ENCODE peak calls at places on chromosomes 1 and 21, in five cellular contexts. K, X, N, C and Z are unnamed samples.

GRCh38 chr1:86504895-86505625 is 36.3 kb downstream of the CLCA1 start:
- DNase-seq in K (no peak), X (no peak), N (no peak), C (no peak), Z (no peak)

GRCh38 chr1:70188522-70188921 is 16.9 kb downstream of the LRRC40 start:
- DNase-seq in K (no peak), X (no peak), N (no peak), C (no peak), Z (no peak)

GRCh38 chr21:38384246-38384576 is 114.1 kb downstream of the ERG start:
- DNase-seq in K (no peak), X (no peak), N (no peak), C (no peak), Z (no peak)

GRCh38 chr1:86502721-86503430 is 34.1 kb downstream of the CLCA1 start:
- DNase-seq in K (no peak), X (no peak), N (peak), C (no peak), Z (peak)

GRCh38 chr1:15975358-15975804 is 520 bp downstream of the ZBTB17 start:
- DNase-seq in K (peak), X (peak), N (peak), C (no peak), Z (no peak)

GRCh38 chr1:77406661-77407060 is 124.8 kb downstream of the AK5 start:
- DNase-seq in K (no peak), X (no peak), N (no peak), C (no peak), Z (no peak)

GRCh38 chr1:49298304-49298703 is 521.6 kb upstream of the BEND5 start:
- DNase-seq in K (peak), X (no peak), N (no peak), C (no peak), Z (no peak)

GRCh38 chr1:244063498-244063897 is 12.4 kb downstream of the ZBTB18 start:
- DNase-seq in K (no peak), X (no peak), N (no peak), C (no peak), Z (no peak)

GRCh38 chr1:176643536-176643935 is 180.6 kb downstream of the PAPPA2 start:
- DNase-seq in K (no peak), X (peak), N (no peak), C (no peak), Z (no peak)

GRCh38 chr1:223341111-223341510 is 22.9 kb downstream of the SUSD4 start:
- DNase-seq in K (peak), X (no peak), N (peak), C (no peak), Z (no peak)

GRCh38 chr1:25743164-25744139 is 56.5 kb upstream of the SELENON start:
- DNase-seq in K (peak), X (no peak), N (peak), C (peak), Z (peak)

GRCh38 chr1:116066868-116067563 is 44.2 kb upstream of the MAB21L3 start:
- DNase-seq in K (no peak), X (peak), N (no peak), C (no peak), Z (no peak)

GRCh38 chr1:38489844-38490270 is 369.7 kb downstream of the RRAGC start:
- DNase-seq in K (no peak), X (peak), N (no peak), C (no peak), Z (no peak)

GRCh38 chr1:208007938-208008342 is 97.0 kb upstream of the CD34 start:
- DNase-seq in K (no peak), X (peak), N (no peak), C (no peak), Z (no peak)

GRCh38 chr1:4053774-4054173 is 153.7 kb upstream of the C1orf174 start:
- DNase-seq in K (no peak), X (no peak), N (no peak), C (no peak), Z (no peak)

GRCh38 chr1:224589006-224589405 is 27.1 kb upstream of the CNIH3 start:
- DNase-seq in K (no peak), X (peak), N (no peak), C (no peak), Z (no peak)

GRCh38 chr1:202691846-202692245 is 18.4 kb downstream of the SYT2 start:
- DNase-seq in K (no peak), X (no peak), N (no peak), C (no peak), Z (no peak)

GRCh38 chr1:174008979-174009378 is 13.2 kb downstream of the RC3H1 start:
- DNase-seq in K (no peak), X (no peak), N (no peak), C (no peak), Z (no peak)

GRCh38 chr1:13723810-13724209 is 23.8 kb downstream of the PRDM2 start:
- DNase-seq in K (no peak), X (no peak), N (no peak), C (no peak), Z (no peak)

GRCh38 chr1:101308935-101309333 is 72.1 kb downstream of the S1PR1 start:
- DNase-seq in K (no peak), X (no peak), N (no peak), C (no peak), Z (no peak)

GRCh38 chr1:184665329-184665728 is 89.3 kb downstream of the EDEM3 start:
- DNase-seq in K (no peak), X (no peak), N (no peak), C (no peak), Z (no peak)

GRCh38 chr1:22728751-22729399 is 18.2 kb downstream of the EPHB2 start:
- DNase-seq in K (no peak), X (no peak), N (no peak), C (no peak), Z (no peak)

GRCh38 chr1:87872189-87872588 is 543.5 kb downstream of the LMO4 start:
- DNase-seq in K (peak), X (no peak), N (no peak), C (no peak), Z (no peak)

GRCh38 chr1:217026506-217026905 is 303.3 kb upstream of the ESRRG start:
- DNase-seq in K (no peak), X (no peak), N (no peak), C (no peak), Z (no peak)

GRCh38 chr1:192311281-192311680 is 5.5 kb upstream of the RGS21 start:
- DNase-seq in K (no peak), X (no peak), N (no peak), C (no peak), Z (no peak)

GRCh38 chr21:28333455-28334108 is 659.1 kb downstream of the LTN1 start:
- DNase-seq in K (no peak), X (no peak), N (no peak), C (no peak), Z (no peak)

GRCh38 chr1:204837440-204838084 is 33.1 kb upstream of the NFASC start:
- DNase-seq in K (no peak), X (peak), N (peak), C (no peak), Z (no peak)

GRCh38 chr1:209318302-209319056 is 265.0 kb upstream of the CAMK1G start:
- DNase-seq in K (no peak), X (peak), N (no peak), C (no peak), Z (no peak)

DNA sequence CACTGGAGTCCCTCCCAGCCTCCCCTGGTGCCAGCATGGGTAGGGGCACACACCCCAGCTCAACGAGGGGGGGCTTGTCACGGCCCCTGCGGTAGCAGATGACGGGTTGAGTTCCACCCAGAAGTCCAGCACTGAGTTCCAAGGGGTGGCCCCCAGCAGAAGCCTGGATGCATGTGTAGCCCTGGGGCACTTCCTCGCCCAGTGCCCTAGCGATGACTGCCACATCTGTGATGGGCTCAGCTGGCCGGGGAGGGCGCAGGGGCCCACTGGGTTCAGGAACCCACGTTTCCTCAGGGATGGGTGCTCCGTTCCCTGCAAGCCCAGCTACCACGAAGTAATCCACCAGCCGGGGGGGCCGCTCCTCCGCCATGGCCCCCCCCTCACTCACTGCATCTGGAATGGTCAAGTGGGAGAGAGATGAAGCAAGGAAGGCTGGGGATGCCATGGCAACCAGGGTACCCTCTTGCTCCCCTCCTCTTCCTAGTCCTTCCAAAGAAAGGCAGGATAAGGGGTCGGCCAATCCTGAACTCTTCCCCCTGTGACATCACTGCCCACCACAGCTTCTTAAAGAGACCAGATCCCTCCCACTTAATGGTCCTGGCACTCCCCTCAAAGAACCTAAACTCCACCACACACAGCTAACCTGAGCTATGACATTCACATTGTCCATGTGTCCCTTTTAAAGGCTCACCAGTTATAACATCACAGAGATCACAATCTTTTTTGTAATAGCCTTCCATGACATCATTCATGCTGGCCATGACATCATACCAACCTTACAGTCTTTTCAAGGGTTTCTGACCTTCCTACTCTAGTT is 2.3 kb downstream of the DENND4B start:
- DNase-seq in K (no peak), X (no peak), N (no peak), C (peak), Z (no peak)
- H3K4me3 ChIP-seq in K (peak), X (no peak), N (peak), C (peak), Z (no peak)

DNA sequence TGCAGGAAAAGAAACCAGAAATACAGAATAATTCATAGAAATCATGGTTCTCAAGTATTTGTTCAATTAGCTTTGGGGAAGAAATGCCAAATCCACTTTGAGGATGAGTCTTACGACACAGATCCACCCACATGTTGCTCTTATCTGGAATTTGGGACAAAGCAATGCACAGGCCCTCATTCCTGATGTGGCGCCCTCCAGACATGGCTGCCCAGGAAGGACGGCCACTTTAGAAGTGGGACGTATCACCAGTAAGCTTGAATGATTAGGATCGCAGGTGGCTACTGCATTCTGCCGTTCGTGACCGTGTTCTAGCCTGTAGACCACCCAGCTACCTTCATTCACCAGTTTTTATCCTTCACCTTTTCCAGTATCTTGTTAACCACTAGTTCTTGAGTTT is 20.1 kb upstream of the NCMAP start:
- DNase-seq in K (no peak), X (no peak), N (no peak), C (no peak), Z (no peak)
- H3K4me3 ChIP-seq in K (no peak), X (no peak), N (no peak), C (no peak), Z (no peak)

GRCh38 chr1:44730741-44731512 is at the start of gene RNU5D-1:
- DNase-seq in K (peak), X (peak), N (peak), C (peak), Z (peak)
- H3K4me3 ChIP-seq in K (peak), X (no peak), N (peak), C (peak), Z (peak)

GRCh38 chr1:55212349-55213028 is 2.7 kb downstream of the USP24 start:
- DNase-seq in K (no peak), X (no peak), N (no peak), C (no peak), Z (no peak)

GRCh38 chr1:55211456-55211855 is 3.7 kb downstream of the USP24 start:
- DNase-seq in K (no peak), X (no peak), N (no peak), C (no peak), Z (no peak)

GRCh38 chr1:55213029-55213884 is 1.9 kb downstream of the USP24 start:
- DNase-seq in K (no peak), X (no peak), N (no peak), C (no peak), Z (no peak)

GRCh38 chr1:55210990-55211389 is 4.2 kb downstream of the USP24 start:
- DNase-seq in K (no peak), X (no peak), N (no peak), C (no peak), Z (no peak)

GRCh38 chr1:55211909-55212308 is 3.3 kb downstream of the USP24 start:
- DNase-seq in K (no peak), X (no peak), N (no peak), C (no peak), Z (no peak)
- H3K4me3 ChIP-seq in K (peak), X (no peak), N (peak), C (no peak), Z (no peak)

GRCh38 chr1:9782116-9782751 is 41.5 kb downstream of the CLSTN1 start:
- DNase-seq in K (no peak), X (no peak), N (no peak), C (no peak), Z (no peak)

GRCh38 chr1:9784508-9785133 is 39.1 kb downstream of the CLSTN1 start:
- DNase-seq in K (no peak), X (no peak), N (peak), C (no peak), Z (no peak)

GRCh38 chr1:9782897-9783296 is 40.9 kb downstream of the CLSTN1 start:
- DNase-seq in K (no peak), X (no peak), N (no peak), C (no peak), Z (no peak)

GRCh38 chr1:9787702-9788101 is 36.1 kb downstream of the CLSTN1 start:
- DNase-seq in K (no peak), X (no peak), N (no peak), C (no peak), Z (no peak)

GRCh38 chr1:9785406-9785805 is 38.4 kb downstream of the CLSTN1 start:
- DNase-seq in K (no peak), X (no peak), N (no peak), C (no peak), Z (no peak)
- H3K4me3 ChIP-seq in K (no peak), X (no peak), N (no peak), C (no peak), Z (no peak)

GRCh38 chr1:228735871-228736586 is 750 bp downstream of the RHOU start:
- DNase-seq in K (no peak), X (peak), N (peak), C (peak), Z (no peak)

GRCh38 chr1:228739826-228740225 is 4.5 kb downstream of the RHOU start:
- DNase-seq in K (no peak), X (no peak), N (no peak), C (no peak), Z (no peak)

GRCh38 chr1:228734881-228735801 is at the start of gene RHOU:
- DNase-seq in K (peak), X (peak), N (peak), C (peak), Z (no peak)

GRCh38 chr1:228736844-228737415 is 1.7 kb downstream of the RHOU start:
- DNase-seq in K (no peak), X (peak), N (no peak), C (no peak), Z (no peak)

GRCh38 chr1:228737613-228738012 is 2.3 kb downstream of the RHOU start:
- DNase-seq in K (no peak), X (no peak), N (no peak), C (no peak), Z (no peak)
- H3K4me3 ChIP-seq in K (peak), X (no peak), N (peak), C (peak), Z (no peak)

GRCh38 chr1:44033756-44034155 is 2.5 kb upstream of the SLC6A9 start:
- DNase-seq in K (no peak), X (no peak), N (no peak), C (peak), Z (no peak)

GRCh38 chr1:44031051-44031899 is at the start of gene SLC6A9:
- DNase-seq in K (no peak), X (peak), N (peak), C (peak), Z (no peak)

GRCh38 chr1:44030606-44031050 is 634 bp downstream of the SLC6A9 start:
- DNase-seq in K (peak), X (peak), N (no peak), C (no peak), Z (no peak)

GRCh38 chr1:44033041-44033575 is 1.8 kb upstream of the SLC6A9 start:
- DNase-seq in K (no peak), X (no peak), N (no peak), C (peak), Z (no peak)

DNA sequence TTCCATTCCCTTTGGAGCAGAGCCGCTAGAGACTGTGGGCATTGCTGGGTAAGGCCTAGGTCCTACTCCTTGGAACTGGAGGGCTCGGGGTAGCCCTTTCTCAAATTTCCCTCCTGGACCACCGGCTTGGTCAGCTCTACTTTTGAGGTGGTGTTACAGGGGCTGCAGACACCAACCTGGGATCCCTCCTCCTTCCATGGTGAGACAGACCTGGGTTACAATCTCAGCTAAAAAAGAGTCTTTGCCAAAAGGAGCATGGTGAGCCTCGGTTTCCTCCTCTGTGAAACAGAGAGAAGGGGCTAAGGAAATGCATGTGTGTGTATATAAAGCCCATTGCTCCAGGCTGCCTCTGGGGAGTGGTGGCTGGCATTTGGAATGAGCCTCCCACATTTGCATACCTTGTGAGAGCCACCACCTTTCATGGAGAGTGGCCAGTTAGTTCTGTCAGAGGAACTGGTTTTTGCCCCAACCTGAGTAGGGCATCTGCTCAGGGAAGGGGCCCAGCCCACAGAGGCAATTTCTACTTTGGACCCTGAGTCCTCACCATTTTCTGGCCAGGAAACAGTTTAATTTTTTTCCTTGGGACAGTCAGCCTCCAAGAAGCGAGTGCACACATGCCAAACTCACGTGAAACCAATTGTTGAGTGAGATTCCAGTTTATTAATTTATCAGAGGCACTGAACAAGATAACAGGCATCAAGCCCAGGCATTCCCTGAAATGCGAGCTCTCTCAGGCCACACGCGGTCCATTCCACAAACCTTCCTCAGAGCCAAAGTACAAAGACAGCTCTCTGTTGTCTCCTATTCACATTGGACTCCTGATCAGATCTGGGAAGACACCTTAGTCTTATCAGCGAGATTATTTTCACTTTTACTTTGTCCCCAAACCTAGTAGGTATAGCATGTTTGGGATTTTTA is 897 bp upstream of the SLC6A9 start:
- DNase-seq in K (no peak), X (no peak), N (no peak), C (peak), Z (no peak)
- H3K4me3 ChIP-seq in K (no peak), X (no peak), N (peak), C (peak), Z (peak)

GRCh38 chr1:225745231-225745630 is 32.4 kb upstream of the SRP9 start:
- DNase-seq in K (no peak), X (no peak), N (no peak), C (no peak), Z (no peak)

GRCh38 chr1:225744745-225745144 is 32.9 kb upstream of the SRP9 start:
- DNase-seq in K (no peak), X (no peak), N (no peak), C (no peak), Z (no peak)

GRCh38 chr1:225747566-225747965 is 30.1 kb upstream of the SRP9 start:
- DNase-seq in K (no peak), X (no peak), N (no peak), C (no peak), Z (no peak)

GRCh38 chr1:225748479-225748878 is 29.1 kb upstream of the SRP9 start:
- DNase-seq in K (no peak), X (no peak), N (no peak), C (peak), Z (no peak)

GRCh38 chr1:225746361-225747179 is 31.1 kb upstream of the SRP9 start:
- DNase-seq in K (peak), X (peak), N (peak), C (peak), Z (no peak)
- H3K4me3 ChIP-seq in K (peak), X (peak), N (peak), C (peak), Z (peak)

GRCh38 chr1:245700631-245701030 is 545.8 kb downstream of the KIF26B start:
- DNase-seq in K (no peak), X (no peak), N (no peak), C (no peak), Z (no peak)

GRCh38 chr1:245702346-245702745 is 547.6 kb downstream of the KIF26B start:
- DNase-seq in K (no peak), X (no peak), N (no peak), C (no peak), Z (no peak)

GRCh38 chr1:245698116-245698515 is 543.3 kb downstream of the KIF26B start:
- DNase-seq in K (no peak), X (no peak), N (no peak), C (no peak), Z (no peak)

GRCh38 chr1:245701631-245702030 is 546.8 kb downstream of the KIF26B start:
- DNase-seq in K (no peak), X (no peak), N (no peak), C (no peak), Z (no peak)

DNA sequence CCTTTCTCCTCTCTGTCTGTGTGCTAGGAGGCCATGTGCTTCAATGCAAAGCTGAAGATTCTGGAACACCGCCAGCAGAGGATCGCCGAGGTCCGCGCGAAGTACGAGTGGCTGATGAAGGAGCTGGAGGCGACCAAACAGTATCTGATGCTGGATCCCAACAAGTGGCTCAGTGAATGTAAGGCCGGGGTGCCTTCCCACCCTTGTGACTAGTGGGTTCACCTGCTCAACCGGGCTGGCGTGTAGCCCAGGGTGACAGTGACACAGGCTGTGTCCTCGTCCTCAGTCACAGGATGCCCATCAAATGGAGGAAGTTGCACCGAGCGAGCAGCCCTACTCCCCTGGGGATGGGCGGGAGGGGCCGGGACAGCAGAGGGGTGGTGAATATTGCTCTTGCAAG is 544.1 kb downstream of the KIF26B start:
- DNase-seq in K (no peak), X (no peak), N (no peak), C (peak), Z (no peak)
- H3K4me3 ChIP-seq in K (no peak), X (no peak), N (no peak), C (no peak), Z (no peak)